ENCODE peak calls at places on chromosomes 3 and 15, in six cellular contexts. N is activated naive CD4-positive, alpha-beta T cell; A is GM23248; I is GM19239; T is ascending aorta; B is T-helper 9 cell. V is an unnamed sample.

GRCh38 chr15:85044251-85044853 is 62.7 kb downstream of the PDE8A start:
- DNase-seq in N (no peak), A (peak; percentile 83), I (no peak), T (peak; percentile 68), B (peak; percentile 30), V (peak; percentile 44)

GRCh38 chr15:63945838-63946298 is 100.4 kb downstream of the DAPK2 start:
- DNase-seq in N (no peak), A (no peak), I (no peak), T (no peak), B (no peak), V (no peak)

GRCh38 chr15:72117448-72117697 is 577 bp downstream of the MYO9A start:
- DNase-seq in N (peak; percentile 47), A (peak; percentile 95), I (peak; percentile 46), T (peak; percentile 89), B (peak; percentile 53), V (no peak)

GRCh38 chr3:96410006-96410730 is 404.2 kb upstream of the EPHA6 start:
- DNase-seq in N (no peak), A (no peak), I (no peak), T (no peak), B (no peak), V (no peak)

GRCh38 chr3:66490984-66491383 is 9.8 kb downstream of the LRIG1 start:
- DNase-seq in N (no peak), A (no peak), I (no peak), T (no peak), B (no peak), V (no peak)

GRCh38 chr3:181899702-181900101 is 188.0 kb downstream of the SOX2 start:
- DNase-seq in N (no peak), A (no peak), I (no peak), T (no peak), B (no peak), V (no peak)

GRCh38 chr15:59366368-59367021 is 6.2 kb downstream of the MYO1E start:
- DNase-seq in N (no peak), A (peak; percentile 52), I (no peak), T (no peak), B (no peak), V (no peak)

GRCh38 chr3:57169872-57170623 is 4.9 kb upstream of the IL17RD start:
- DNase-seq in N (peak; percentile 25), A (peak; percentile 80), I (peak; percentile 54), T (peak; percentile 78), B (peak; percentile 48), V (no peak)

GRCh38 chr15:55649058-55649423 is 60.9 kb upstream of the PYGO1 start:
- DNase-seq in N (no peak), A (peak; percentile 86), I (no peak), T (no peak), B (no peak), V (no peak)